ENCODE peak calls at places on chromosomes 13 and 19, in five cellular contexts. U, Q, H, T and F are unnamed samples.

GRCh38 chr19:33177417-33177976 is 16.6 kb upstream of the LRP3 start:
- DNase-seq in U (peak; percentile 75), Q (no peak), H (no peak), T (no peak), F (no peak)

GRCh38 chr19:9667898-9668297 is 7.0 kb downstream of the ZNF562 start:
- DNase-seq in U (no peak), Q (peak; percentile 18), H (no peak), T (no peak), F (no peak)

GRCh38 chr13:107251321-107251720 is 683.4 kb upstream of the ARGLU1 start:
- DNase-seq in U (no peak), Q (peak; percentile 2), H (no peak), T (no peak), F (no peak)

GRCh38 chr13:94708031-94708571 is 4.2 kb downstream of the SOX21 start:
- DNase-seq in U (peak; percentile 12), Q (no peak), H (no peak), T (no peak), F (no peak)

GRCh38 chr13:100029930-100030329 is 48.3 kb downstream of the ZIC2 start:
- DNase-seq in U (no peak), Q (no peak), H (no peak), T (no peak), F (no peak)

GRCh38 chr19:35123573-35123972 is 8.0 kb downstream of the FXYD3 start:
- DNase-seq in U (no peak), Q (peak; percentile 49), H (no peak), T (no peak), F (no peak)

GRCh38 chr13:78035500-78035899 is 116.9 kb upstream of the EDNRB start:
- DNase-seq in U (no peak), Q (no peak), H (no peak), T (no peak), F (no peak)

GRCh38 chr19:16897572-16898056 is 8.8 kb downstream of the F2RL3 start:
- DNase-seq in U (no peak), Q (no peak), H (no peak), T (no peak), F (no peak)

GRCh38 chr19:55585658-55586339 is 5.2 kb upstream of the ZNF579 start:
- DNase-seq in U (peak; percentile 70), Q (peak; percentile 72), H (peak; percentile 70), T (peak; percentile 58), F (no peak)

GRCh38 chr13:109100705-109101104 is 471.3 kb downstream of the MYO16 start:
- DNase-seq in U (no peak), Q (peak; percentile 58), H (no peak), T (no peak), F (no peak)

GRCh38 chr19:1674293-1674679 is 21.9 kb upstream of the TCF3 start:
- DNase-seq in U (no peak), Q (no peak), H (no peak), T (no peak), F (no peak)

GRCh38 chr19:50358483-50359431 is 6.7 kb downstream of the NAPSA start:
- DNase-seq in U (peak; percentile 84), Q (no peak), H (peak; percentile 14), T (peak; percentile 90), F (peak; percentile 80)

GRCh38 chr13:97388385-97388784 is 45.6 kb upstream of the RAP2A start:
- DNase-seq in U (no peak), Q (no peak), H (no peak), T (no peak), F (no peak)

GRCh38 chr19:4722671-4723464 is 774 bp downstream of the DPP9 start:
- DNase-seq in U (peak; percentile 28), Q (peak; percentile 28), H (peak; percentile 65), T (no peak), F (peak; percentile 30)

GRCh38 chr19:33946535-33947323 is 150.1 kb downstream of the KCTD15 start:
- DNase-seq in U (no peak), Q (no peak), H (no peak), T (no peak), F (no peak)

GRCh38 chr19:5395541-5395940 is 54.9 kb upstream of the PTPRS start:
- DNase-seq in U (no peak), Q (peak; percentile 21), H (no peak), T (no peak), F (no peak)

GRCh38 chr19:50486823-50487515 is 10.3 kb upstream of the GARIN5A start:
- DNase-seq in U (peak; percentile 91), Q (peak; percentile 25), H (peak; percentile 31), T (peak; percentile 68), F (peak; percentile 39)

GRCh38 chr13:99796175-99796819 is 175.3 kb downstream of the ZIC5 start:
- DNase-seq in U (peak; percentile 34), Q (peak; percentile 43), H (peak; percentile 50), T (no peak), F (no peak)

GRCh38 chr19:29845576-29846176 is 33.9 kb downstream of the CCNE1 start:
- DNase-seq in U (peak; percentile 61), Q (peak; percentile 43), H (peak; percentile 65), T (peak; percentile 49), F (no peak)

GRCh38 chr13:84917252-84917878 is 881.9 kb downstream of the SLITRK6 start:
- DNase-seq in U (no peak), Q (peak; percentile 18), H (peak; percentile 11), T (no peak), F (no peak)

GRCh38 chr13:111281751-111282311 is 38.6 kb upstream of the TEX29 start:
- DNase-seq in U (no peak), Q (no peak), H (peak; percentile 21), T (no peak), F (no peak)